ENCODE peak calls at places on chromosome 19, in ten cellular contexts. Z, G, S, R, E, L, Q, C, I and B are unnamed samples. For H3K9me3 and H3K4me1, the result is how much of the 10 kb centered on the place peaks cover.

GRCh38 chr19:40604647-40605200 is 3.6 kb downstream of the LTBP4 start:
- DNase-seq in Z (peak), G (no peak), S (peak), R (no peak), E (no peak), L (no peak), Q (peak), C (peak), I (no peak), B (no peak)

GRCh38 chr19:31613683-31614219 is 264.5 kb upstream of the TSHZ3 start:
- DNase-seq in Z (peak), G (no peak), S (peak), R (no peak), E (no peak), L (no peak), Q (no peak), C (no peak), I (no peak), B (no peak)

GRCh38 chr19:6262519-6262918 is 17.3 kb downstream of the MLLT1 start:
- DNase-seq in Z (no peak), G (no peak), S (no peak), R (no peak), E (no peak), L (no peak), Q (no peak), C (no peak), I (no peak), B (no peak)

GRCh38 chr19:46660601-46661019 is 372 bp downstream of the DACT3 start:
- DNase-seq in Z (no peak), G (no peak), S (peak), R (peak), E (no peak), L (no peak), Q (no peak), C (no peak), I (no peak), B (no peak)

GRCh38 chr19:48487944-48488343 is 18.8 kb downstream of the CYTH2 start:
- DNase-seq in Z (peak), G (peak), S (no peak), R (peak), E (peak), L (no peak), Q (no peak), C (no peak), I (peak), B (peak)

GRCh38 chr19:6318772-6319171 is 14.6 kb downstream of the ACER1 start:
- DNase-seq in Z (peak), G (peak), S (no peak), R (no peak), E (peak), L (no peak), Q (no peak), C (no peak), I (peak), B (no peak)

GRCh38 chr19:6464070-6464873 is at the start of gene CRB3:
- DNase-seq in Z (peak), G (no peak), S (peak), R (peak), E (peak), L (peak), Q (no peak), C (no peak), I (no peak), B (no peak)

GRCh38 chr19:54728167-54728566 is 3.9 kb downstream of the KIR3DL3 start:
- DNase-seq in Z (no peak), G (no peak), S (no peak), R (no peak), E (no peak), L (no peak), Q (no peak), C (no peak), I (no peak), B (no peak)

GRCh38 chr19:4609878-4610511 is 29.3 kb upstream of the TNFAIP8L1 start:
- DNase-seq in Z (no peak), G (no peak), S (no peak), R (no peak), E (no peak), L (no peak), Q (no peak), C (peak), I (no peak), B (no peak)

DNA sequence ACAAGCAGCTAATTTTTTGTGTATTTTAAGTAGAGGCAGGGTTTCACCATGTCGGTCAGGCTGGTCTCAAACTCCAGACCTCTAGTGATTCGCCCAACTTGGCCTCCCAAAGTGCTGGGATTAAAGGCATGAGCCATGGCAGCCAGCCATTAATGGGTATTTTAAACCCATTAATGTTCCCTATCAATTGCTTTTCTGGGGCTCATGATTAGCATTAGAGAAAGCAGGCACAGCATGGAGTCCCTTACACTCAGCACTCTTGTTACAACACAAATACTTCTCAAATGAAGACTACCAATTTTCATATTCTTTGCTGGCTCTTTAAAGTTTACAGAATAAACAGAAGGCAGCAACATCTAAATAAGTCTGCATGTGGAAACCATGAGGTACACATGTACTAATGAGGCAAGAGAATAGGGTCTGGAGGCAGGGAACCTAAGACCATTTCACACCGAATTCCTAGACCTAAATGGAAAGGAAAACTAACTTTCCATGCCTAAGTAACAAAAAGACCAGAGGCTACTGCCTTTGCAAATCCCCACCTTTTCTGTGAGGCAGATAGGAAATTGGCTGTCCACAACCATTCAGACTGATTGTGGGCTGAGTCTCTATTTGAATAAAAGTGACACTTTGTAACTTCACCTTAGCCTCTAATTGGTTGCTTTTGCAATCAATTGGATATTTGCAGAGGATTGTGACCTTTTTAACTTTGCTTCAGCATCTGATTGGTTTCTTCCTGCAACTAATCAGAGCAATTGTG is 21.2 kb downstream of the ZNF675 start:
- DNase-seq in Z (no peak), G (no peak), S (no peak), R (no peak), E (no peak), L (no peak), Q (no peak), C (no peak), I (no peak), B (no peak)
- H3K9me3 ChIP-seq in Z (under half), G (under half), S (under half), R (under half), E (half or more), L (under half), Q (under half), C (half or more), I (under half), B (under half)

GRCh38 chr19:11096210-11096841 is 7.1 kb downstream of the LDLR start:
- DNase-seq in Z (peak), G (peak), S (no peak), R (no peak), E (no peak), L (no peak), Q (peak), C (no peak), I (peak), B (peak)

GRCh38 chr19:11098327-11098726 is 9.1 kb downstream of the LDLR start:
- DNase-seq in Z (no peak), G (no peak), S (no peak), R (no peak), E (no peak), L (no peak), Q (no peak), C (no peak), I (no peak), B (no peak)

GRCh38 chr19:11101057-11101456 is 11.8 kb downstream of the LDLR start:
- DNase-seq in Z (no peak), G (no peak), S (no peak), R (no peak), E (no peak), L (no peak), Q (no peak), C (no peak), I (no peak), B (no peak)

GRCh38 chr19:11100064-11100463 is 10.8 kb downstream of the LDLR start:
- DNase-seq in Z (no peak), G (no peak), S (no peak), R (no peak), E (no peak), L (no peak), Q (no peak), C (no peak), I (no peak), B (peak)

GRCh38 chr19:11098861-11099260 is 9.6 kb downstream of the LDLR start:
- DNase-seq in Z (no peak), G (no peak), S (no peak), R (no peak), E (no peak), L (no peak), Q (no peak), C (no peak), I (no peak), B (no peak)
- H3K4me1 ChIP-seq in Z (under half), G (under half), S (under half), R (under half), E (under half), L (under half), Q (under half), C (under half), I (under half), B (under half)

GRCh38 chr19:58203814-58204475 is 21.1 kb downstream of the ZNF274 start:
- DNase-seq in Z (no peak), G (no peak), S (no peak), R (no peak), E (no peak), L (no peak), Q (no peak), C (no peak), I (no peak), B (no peak)
- H3K9me3 ChIP-seq in Z (half or more), G (under half), S (under half), R (half or more), E (half or more), L (under half), Q (under half), C (half or more), I (half or more), B (half or more)

DNA sequence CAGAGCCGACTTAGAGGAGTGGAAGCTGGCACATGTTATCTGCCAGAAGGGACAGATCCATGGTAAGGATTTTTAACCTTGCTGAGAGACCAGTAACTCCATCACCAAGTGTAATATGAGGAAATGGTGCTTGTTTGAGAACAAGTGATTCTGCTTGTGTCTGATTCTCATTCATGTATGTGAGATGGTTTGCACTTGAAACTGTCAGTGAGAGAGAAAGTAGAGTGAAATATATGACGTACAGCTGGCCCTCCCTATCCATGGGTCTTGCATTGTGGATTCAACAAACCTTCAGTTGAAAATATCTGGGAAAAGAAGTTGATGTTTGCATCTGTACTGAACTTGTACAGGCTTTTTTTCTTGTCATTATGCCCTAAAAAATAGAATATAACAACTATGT is 2.0 kb upstream of the ZNF461 start:
- DNase-seq in Z (no peak), G (no peak), S (no peak), R (no peak), E (no peak), L (no peak), Q (no peak), C (no peak), I (no peak), B (no peak)
- H3K4me1 ChIP-seq in Z (under half), G (under half), S (under half), R (under half), E (under half), L (under half), Q (under half), C (under half), I (under half), B (under half)

GRCh38 chr19:22602631-22603272 is 31.4 kb upstream of the ZNF492 start:
- DNase-seq in Z (no peak), G (no peak), S (no peak), R (no peak), E (no peak), L (no peak), Q (no peak), C (no peak), I (no peak), B (no peak)
- H3K9me3 ChIP-seq in Z (half or more), G (under half), S (under half), R (under half), E (under half), L (under half), Q (under half), C (under half), I (half or more), B (half or more)

GRCh38 chr19:13483215-13483614 is 23.1 kb downstream of the CACNA1A start:
- DNase-seq in Z (no peak), G (no peak), S (no peak), R (no peak), E (no peak), L (no peak), Q (no peak), C (peak), I (no peak), B (peak)
- H3K4me1 ChIP-seq in Z (under half), G (under half), S (under half), R (under half), E (under half), L (under half), Q (under half), C (under half), I (under half), B (under half)